ENCODE peak calls at places on chromosomes 3 and 15, in seven cellular contexts. A, R, E, Z, O, F and M are unnamed samples.

GRCh38 chr3:30521156-30521555 is 85.2 kb upstream of the TGFBR2 start:
- DNase-seq in A (no peak), R (no peak), E (no peak), Z (no peak), O (no peak), F (no peak), M (peak)

GRCh38 chr15:35827156-35827555 is 281.2 kb upstream of the DPH6 start:
- DNase-seq in A (no peak), R (no peak), E (no peak), Z (no peak), O (no peak), F (no peak), M (peak)

GRCh38 chr3:106765342-106765741 is 611.9 kb upstream of the CCDC54 start:
- DNase-seq in A (no peak), R (no peak), E (no peak), Z (no peak), O (no peak), F (no peak), M (peak)

GRCh38 chr3:155500429-155500828 is 206.9 kb upstream of the STRIT1 start:
- DNase-seq in A (no peak), R (no peak), E (no peak), Z (no peak), O (no peak), F (no peak), M (no peak)

GRCh38 chr15:45157974-45158373 is 28.2 kb downstream of the DUOX1 start:
- DNase-seq in A (no peak), R (no peak), E (peak), Z (no peak), O (peak), F (no peak), M (peak)

GRCh38 chr3:122560680-122561079 is 3.4 kb downstream of the PARP9 start:
- DNase-seq in A (peak), R (peak), E (peak), Z (no peak), O (no peak), F (no peak), M (peak)

GRCh38 chr15:77538793-77539487 is 93.8 kb downstream of the LINGO1 start:
- DNase-seq in A (peak), R (no peak), E (no peak), Z (no peak), O (no peak), F (no peak), M (no peak)

GRCh38 chr3:132595036-132595435 is 2.0 kb upstream of the ACKR4 start:
- DNase-seq in A (no peak), R (no peak), E (no peak), Z (no peak), O (no peak), F (no peak), M (peak)

GRCh38 chr3:189613122-189613521 is 18.1 kb upstream of the TP63 start:
- DNase-seq in A (no peak), R (no peak), E (no peak), Z (no peak), O (no peak), F (no peak), M (no peak)

GRCh38 chr3:43735618-43736017 is 44.9 kb downstream of the ABHD5 start:
- DNase-seq in A (no peak), R (no peak), E (no peak), Z (no peak), O (no peak), F (peak), M (no peak)

GRCh38 chr15:90465140-90465929 is 64.4 kb upstream of the CRTC3 start:
- DNase-seq in A (no peak), R (no peak), E (peak), Z (no peak), O (no peak), F (no peak), M (peak)

GRCh38 chr15:79091204-79091867 is 756 bp upstream of the RASGRF1 start:
- DNase-seq in A (no peak), R (peak), E (peak), Z (no peak), O (peak), F (no peak), M (peak)

GRCh38 chr3:190326930-190327329 is 4.7 kb upstream of the CLDN1 start:
- DNase-seq in A (no peak), R (no peak), E (no peak), Z (no peak), O (no peak), F (no peak), M (peak)

GRCh38 chr3:46188708-46189107 is 19.4 kb downstream of the CCR1 start:
- DNase-seq in A (no peak), R (no peak), E (no peak), Z (no peak), O (no peak), F (no peak), M (no peak)

GRCh38 chr3:177498037-177498857 is 301.0 kb upstream of the TBL1XR1 start:
- DNase-seq in A (peak), R (no peak), E (no peak), Z (no peak), O (no peak), F (no peak), M (peak)

GRCh38 chr3:142498397-142499180 is 50.8 kb upstream of the XRN1 start:
- DNase-seq in A (no peak), R (no peak), E (no peak), Z (no peak), O (no peak), F (no peak), M (peak)

GRCh38 chr3:122932251-122932967 is 95.2 kb downstream of the SEMA5B start:
- DNase-seq in A (no peak), R (no peak), E (no peak), Z (no peak), O (no peak), F (no peak), M (no peak)

GRCh38 chr3:72590732-72591192 is 257.5 kb downstream of the SHQ1 start:
- DNase-seq in A (no peak), R (peak), E (no peak), Z (no peak), O (no peak), F (no peak), M (no peak)

GRCh38 chr3:99875925-99876781 is 58.5 kb downstream of the CMSS1 start:
- DNase-seq in A (peak), R (peak), E (peak), Z (no peak), O (peak), F (peak), M (peak)

GRCh38 chr3:78969483-78969882 is 798.3 kb downstream of the ROBO1 start:
- DNase-seq in A (no peak), R (no peak), E (no peak), Z (no peak), O (peak), F (no peak), M (peak)

GRCh38 chr3:9914559-9915251 is 2.2 kb upstream of the IL17RC start:
- DNase-seq in A (peak), R (no peak), E (no peak), Z (no peak), O (no peak), F (no peak), M (no peak)

GRCh38 chr3:132382267-132382666 is 35.0 kb upstream of the DNAJC13 start:
- DNase-seq in A (no peak), R (no peak), E (no peak), Z (no peak), O (no peak), F (no peak), M (no peak)